ENCODE peak calls at places on chromosomes 12 and 14, in four cellular contexts. T is NCI-H774; Q is body of pancreas; P is stimulated activated effector memory CD8-positive, alpha-beta T cell treated with anti-CD3 and anti-CD28 coated beads, Interleukin-12 subunit alpha, Interleukin-12 subunit beta, amount 100 ng/mL, for 72 hours. J is an unnamed sample.

GRCh38 chr12:4849024-4849594 is 60.6 kb upstream of the KCNA1 start:
- DNase-seq in Q (peak), T (peak), P (no peak), J (no peak)

GRCh38 chr14:63896278-63896720 is 43.5 kb downstream of the SYNE2 start:
- DNase-seq in P (no peak), T (no peak), Q (peak), J (no peak)

GRCh38 chr12:41577995-41578394 is 389.9 kb downstream of the PDZRN4 start:
- DNase-seq in T (no peak), Q (no peak), P (no peak), J (no peak)

GRCh38 chr12:74985293-74985985 is 224.2 kb downstream of the KCNC2 start:
- DNase-seq in P (peak), T (no peak), Q (no peak), J (no peak)

GRCh38 chr12:89346741-89347324 is 5.5 kb downstream of the DUSP6 start:
- DNase-seq in Q (peak), P (no peak), T (peak), J (no peak)

GRCh38 chr14:85934123-85934885 is 404.4 kb downstream of the FLRT2 start:
- DNase-seq in T (peak), P (peak), Q (no peak), J (peak)

GRCh38 chr14:105888784-105889665 is 362.6 kb downstream of the TMEM121 start:
- DNase-seq in Q (peak), P (no peak), T (no peak), J (no peak)

GRCh38 chr12:130266751-130267150 is 70.9 kb upstream of the PIWIL1 start:
- DNase-seq in Q (no peak), T (no peak), P (no peak), J (no peak)

GRCh38 chr12:53102883-53103807 is at the start of gene SOAT2:
- DNase-seq in Q (no peak), T (no peak), P (peak), J (peak)

GRCh38 chr12:119594772-119595445 is 1.3 kb downstream of the TMEM233 start:
- DNase-seq in T (no peak), P (no peak), Q (no peak), J (no peak)

GRCh38 chr14:58747181-58747580 is 109.4 kb downstream of the DACT1 start:
- DNase-seq in Q (peak), P (no peak), T (no peak), J (no peak)

GRCh38 chr12:47650469-47650868 is 55.4 kb downstream of the RPAP3 start:
- DNase-seq in T (no peak), P (no peak), Q (no peak), J (no peak)

GRCh38 chr12:113479578-113480335 is 8.1 kb upstream of the LHX5 start:
- DNase-seq in T (no peak), Q (peak), P (no peak), J (no peak)

GRCh38 chr14:75323571-75323970 is 44.9 kb downstream of the FOS start:
- DNase-seq in T (no peak), Q (no peak), P (no peak), J (no peak)

GRCh38 chr12:50201987-50202521 is 34.9 kb upstream of the CERS5 start:
- DNase-seq in Q (peak), T (peak), P (no peak), J (no peak)

GRCh38 chr12:30546121-30546520 is 149.5 kb downstream of the IPO8 start:
- DNase-seq in T (no peak), P (no peak), Q (no peak), J (no peak)

GRCh38 chr12:87329076-87329863 is 699.9 kb downstream of the C12orf50 start:
- DNase-seq in Q (no peak), P (no peak), T (no peak), J (no peak)

GRCh38 chr14:88611878-88612277 is 49.0 kb downstream of the ZC3H14 start:
- DNase-seq in P (no peak), T (no peak), Q (no peak), J (no peak)

GRCh38 chr12:107519906-107520859 is 165.4 kb upstream of the PWP1 start:
- DNase-seq in T (no peak), Q (no peak), P (no peak), J (no peak)

GRCh38 chr14:89252887-89253532 is 164.0 kb downstream of the FOXN3 start:
- DNase-seq in Q (no peak), T (no peak), P (no peak), J (no peak)

GRCh38 chr14:58193542-58193941 is 6.4 kb upstream of the ACTR10 start:
- DNase-seq in Q (no peak), P (no peak), T (peak), J (no peak)

GRCh38 chr14:85686908-85687307 is 157.0 kb downstream of the FLRT2 start:
- DNase-seq in T (no peak), P (no peak), Q (no peak), J (no peak)

GRCh38 chr14:60288279-60288678 is 39.3 kb downstream of the PPM1A start:
- DNase-seq in P (no peak), T (no peak), Q (no peak), J (no peak)

GRCh38 chr12:29051221-29051620 is 97.9 kb upstream of the FAR2 start:
- DNase-seq in T (no peak), P (no peak), Q (no peak), J (no peak)

GRCh38 chr14:36655963-36656768 is 5.5 kb upstream of the PAX9 start:
- DNase-seq in T (peak), P (no peak), Q (peak), J (no peak)

GRCh38 chr12:96824838-96825236 is 82.2 kb upstream of the NEDD1 start:
- DNase-seq in P (no peak), T (no peak), Q (no peak), J (no peak)

GRCh38 chr12:109655578-109655977 is 58.0 kb upstream of the FAM222A start:
- DNase-seq in T (no peak), Q (no peak), P (no peak), J (no peak)

GRCh38 chr12:93080994-93081809 is 152.1 kb upstream of the EEA1 start:
- DNase-seq in Q (no peak), P (no peak), T (no peak), J (no peak)

GRCh38 chr14:102206901-102207300 is 67.2 kb downstream of the WDR20 start:
- DNase-seq in P (no peak), T (no peak), Q (peak), J (no peak)